ENCODE peak calls at places on chromosomes 12 and 14, in eight cellular contexts. One of them, this sample, is unnamed.

GRCh38 chr14:35533357-35534129 is 421 bp upstream of the INSM2 start:
- DNase-seq in dorsolateral prefrontal cortex: peak
- DNase-seq in fibroblast of mammary gland: peak
- DNase-seq in astrocyte of the cerebellum: peak
- DNase-seq in K562: peak
- DNase-seq in neural progenitor cell: peak
- DNase-seq in RWPE1: peak
- DNase-seq in breast epithelium: no peak
- DNase-seq in this sample: no peak

GRCh38 chr12:2003676-2004112 is 563 bp downstream of the DCP1B start:
- DNase-seq in dorsolateral prefrontal cortex: no peak
- DNase-seq in fibroblast of mammary gland: peak
- DNase-seq in astrocyte of the cerebellum: peak
- DNase-seq in K562: no peak
- DNase-seq in neural progenitor cell: no peak
- DNase-seq in RWPE1: peak
- DNase-seq in breast epithelium: no peak
- DNase-seq in this sample: no peak

GRCh38 chr12:5479761-5480160 is 47.9 kb downstream of the NTF3 start:
- DNase-seq in dorsolateral prefrontal cortex: no peak
- DNase-seq in fibroblast of mammary gland: no peak
- DNase-seq in astrocyte of the cerebellum: no peak
- DNase-seq in K562: no peak
- DNase-seq in neural progenitor cell: no peak
- DNase-seq in RWPE1: no peak
- DNase-seq in breast epithelium: no peak
- DNase-seq in this sample: no peak

GRCh38 chr12:3713483-3713882 is 39.4 kb downstream of the CRACR2A start:
- DNase-seq in dorsolateral prefrontal cortex: no peak
- DNase-seq in fibroblast of mammary gland: no peak
- DNase-seq in astrocyte of the cerebellum: no peak
- DNase-seq in K562: no peak
- DNase-seq in neural progenitor cell: no peak
- DNase-seq in RWPE1: no peak
- DNase-seq in breast epithelium: no peak
- DNase-seq in this sample: no peak

GRCh38 chr14:104434214-104435076 is 145.1 kb upstream of the C14orf180 start:
- DNase-seq in dorsolateral prefrontal cortex: peak
- DNase-seq in fibroblast of mammary gland: no peak
- DNase-seq in astrocyte of the cerebellum: no peak
- DNase-seq in K562: no peak
- DNase-seq in neural progenitor cell: no peak
- DNase-seq in RWPE1: no peak
- DNase-seq in breast epithelium: no peak
- DNase-seq in this sample: no peak

GRCh38 chr12:68981536-68981935 is 48.6 kb upstream of the CPM start:
- DNase-seq in dorsolateral prefrontal cortex: no peak
- DNase-seq in fibroblast of mammary gland: peak
- DNase-seq in astrocyte of the cerebellum: no peak
- DNase-seq in K562: no peak
- DNase-seq in neural progenitor cell: no peak
- DNase-seq in RWPE1: no peak
- DNase-seq in breast epithelium: no peak
- DNase-seq in this sample: no peak

GRCh38 chr12:107448198-107448597 is 237.4 kb upstream of the PWP1 start:
- DNase-seq in dorsolateral prefrontal cortex: no peak
- DNase-seq in fibroblast of mammary gland: peak
- DNase-seq in astrocyte of the cerebellum: no peak
- DNase-seq in K562: peak
- DNase-seq in neural progenitor cell: peak
- DNase-seq in RWPE1: no peak
- DNase-seq in breast epithelium: no peak
- DNase-seq in this sample: no peak

GRCh38 chr12:43147893-43148292 is 404.1 kb downstream of the ADAMTS20 start:
- DNase-seq in dorsolateral prefrontal cortex: no peak
- DNase-seq in fibroblast of mammary gland: peak
- DNase-seq in astrocyte of the cerebellum: no peak
- DNase-seq in K562: no peak
- DNase-seq in neural progenitor cell: no peak
- DNase-seq in RWPE1: no peak
- DNase-seq in breast epithelium: no peak
- DNase-seq in this sample: no peak

GRCh38 chr14:79724934-79725717 is 486.2 kb downstream of the DIO2 start:
- DNase-seq in dorsolateral prefrontal cortex: no peak
- DNase-seq in fibroblast of mammary gland: no peak
- DNase-seq in astrocyte of the cerebellum: no peak
- DNase-seq in K562: no peak
- DNase-seq in neural progenitor cell: no peak
- DNase-seq in RWPE1: no peak
- DNase-seq in breast epithelium: no peak
- DNase-seq in this sample: no peak

GRCh38 chr14:34368115-34368970 is 93.7 kb downstream of the SPTSSA start:
- DNase-seq in dorsolateral prefrontal cortex: no peak
- DNase-seq in fibroblast of mammary gland: peak
- DNase-seq in astrocyte of the cerebellum: no peak
- DNase-seq in K562: no peak
- DNase-seq in neural progenitor cell: no peak
- DNase-seq in RWPE1: no peak
- DNase-seq in breast epithelium: no peak
- DNase-seq in this sample: no peak

GRCh38 chr12:126338031-126338441 is 1272.8 kb downstream of the AACS start:
- DNase-seq in dorsolateral prefrontal cortex: no peak
- DNase-seq in fibroblast of mammary gland: no peak
- DNase-seq in astrocyte of the cerebellum: no peak
- DNase-seq in K562: no peak
- DNase-seq in neural progenitor cell: no peak
- DNase-seq in RWPE1: no peak
- DNase-seq in breast epithelium: no peak
- DNase-seq in this sample: no peak

GRCh38 chr12:12214635-12215131 is 52.2 kb downstream of the LRP6 start:
- DNase-seq in dorsolateral prefrontal cortex: no peak
- DNase-seq in fibroblast of mammary gland: peak
- DNase-seq in astrocyte of the cerebellum: no peak
- DNase-seq in K562: no peak
- DNase-seq in neural progenitor cell: no peak
- DNase-seq in RWPE1: peak
- DNase-seq in breast epithelium: no peak
- DNase-seq in this sample: no peak

GRCh38 chr12:53190108-53190729 is 9.5 kb upstream of the CSAD start:
- DNase-seq in dorsolateral prefrontal cortex: no peak
- DNase-seq in fibroblast of mammary gland: peak
- DNase-seq in astrocyte of the cerebellum: peak
- DNase-seq in K562: peak
- DNase-seq in neural progenitor cell: peak
- DNase-seq in RWPE1: peak
- DNase-seq in breast epithelium: no peak
- DNase-seq in this sample: no peak

GRCh38 chr12:104410786-104411185 is 46.0 kb upstream of the CHST11 start:
- DNase-seq in dorsolateral prefrontal cortex: no peak
- DNase-seq in fibroblast of mammary gland: peak
- DNase-seq in astrocyte of the cerebellum: no peak
- DNase-seq in K562: no peak
- DNase-seq in neural progenitor cell: no peak
- DNase-seq in RWPE1: no peak
- DNase-seq in breast epithelium: no peak
- DNase-seq in this sample: no peak

GRCh38 chr14:23559010-23559920 is 3.2 kb downstream of the THTPA start:
- DNase-seq in dorsolateral prefrontal cortex: no peak
- DNase-seq in fibroblast of mammary gland: peak
- DNase-seq in astrocyte of the cerebellum: no peak
- DNase-seq in K562: peak
- DNase-seq in neural progenitor cell: peak
- DNase-seq in RWPE1: peak
- DNase-seq in breast epithelium: no peak
- DNase-seq in this sample: peak

GRCh38 chr14:93234798-93235197 is 27.7 kb downstream of the UBR7 start:
- DNase-seq in dorsolateral prefrontal cortex: peak
- DNase-seq in fibroblast of mammary gland: peak
- DNase-seq in astrocyte of the cerebellum: peak
- DNase-seq in K562: no peak
- DNase-seq in neural progenitor cell: peak
- DNase-seq in RWPE1: peak
- DNase-seq in breast epithelium: no peak
- DNase-seq in this sample: no peak

GRCh38 chr12:14949631-14950030 is 11.3 kb upstream of the ERP27 start:
- DNase-seq in dorsolateral prefrontal cortex: no peak
- DNase-seq in fibroblast of mammary gland: no peak
- DNase-seq in astrocyte of the cerebellum: no peak
- DNase-seq in K562: no peak
- DNase-seq in neural progenitor cell: no peak
- DNase-seq in RWPE1: no peak
- DNase-seq in breast epithelium: no peak
- DNase-seq in this sample: no peak

GRCh38 chr14:93146119-93146518 is 30.4 kb upstream of the ITPK1 start:
- DNase-seq in dorsolateral prefrontal cortex: no peak
- DNase-seq in fibroblast of mammary gland: no peak
- DNase-seq in astrocyte of the cerebellum: no peak
- DNase-seq in K562: no peak
- DNase-seq in neural progenitor cell: no peak
- DNase-seq in RWPE1: no peak
- DNase-seq in breast epithelium: no peak
- DNase-seq in this sample: no peak

GRCh38 chr12:42862055-42862454 is 272.5 kb upstream of the PRICKLE1 start:
- DNase-seq in dorsolateral prefrontal cortex: no peak
- DNase-seq in fibroblast of mammary gland: no peak
- DNase-seq in astrocyte of the cerebellum: peak
- DNase-seq in K562: no peak
- DNase-seq in neural progenitor cell: no peak
- DNase-seq in RWPE1: no peak
- DNase-seq in breast epithelium: no peak
- DNase-seq in this sample: no peak

GRCh38 chr14:70742316-70742715 is 67.0 kb downstream of the MAP3K9 start:
- DNase-seq in dorsolateral prefrontal cortex: no peak
- DNase-seq in fibroblast of mammary gland: no peak
- DNase-seq in astrocyte of the cerebellum: no peak
- DNase-seq in K562: no peak
- DNase-seq in neural progenitor cell: no peak
- DNase-seq in RWPE1: no peak
- DNase-seq in breast epithelium: no peak
- DNase-seq in this sample: no peak

GRCh38 chr12:42325776-42326465 is at the start of the genes PPHLN1 and ZCRB1:
- DNase-seq in dorsolateral prefrontal cortex: peak
- DNase-seq in fibroblast of mammary gland: peak
- DNase-seq in astrocyte of the cerebellum: peak
- DNase-seq in K562: peak
- DNase-seq in neural progenitor cell: peak
- DNase-seq in RWPE1: peak
- DNase-seq in breast epithelium: peak
- DNase-seq in this sample: peak

DNA sequence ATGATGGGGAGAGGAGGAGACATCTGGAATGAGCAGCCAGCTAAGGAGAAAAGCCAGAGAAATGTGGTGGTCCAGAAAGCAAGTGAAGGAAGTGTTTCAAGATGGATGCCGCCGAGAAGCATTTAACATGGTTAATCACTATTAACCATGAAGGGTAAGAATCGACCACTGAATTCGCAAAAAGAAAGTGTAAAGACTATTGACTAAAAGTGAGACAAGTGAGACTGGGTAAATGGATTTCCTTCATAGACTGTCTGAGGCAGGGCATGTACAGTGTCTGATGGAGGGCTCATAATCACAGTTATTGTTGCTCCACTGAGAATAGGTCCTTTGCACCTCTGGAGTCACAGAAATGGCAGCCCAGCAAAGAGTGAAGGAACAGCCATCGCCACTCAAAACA is 25.3 kb upstream of the CLMN start:
- DNase-seq in dorsolateral prefrontal cortex: no peak
- DNase-seq in fibroblast of mammary gland: no peak
- DNase-seq in astrocyte of the cerebellum: no peak
- DNase-seq in K562: no peak
- DNase-seq in neural progenitor cell: no peak
- DNase-seq in RWPE1: no peak
- DNase-seq in breast epithelium: no peak
- DNase-seq in this sample: no peak
- TF ChIP-seq CTCF in dorsolateral prefrontal cortex: no peak
- TF ChIP-seq CTCF in fibroblast of mammary gland: no peak
- TF ChIP-seq CTCF in astrocyte of the cerebellum: no peak
- TF ChIP-seq CTCF in K562: no peak
- TF ChIP-seq CTCF in neural progenitor cell: no peak
- TF ChIP-seq CTCF in RWPE1: no peak
- TF ChIP-seq CTCF in breast epithelium: no peak
- TF ChIP-seq CTCF in this sample: no peak

GRCh38 chr12:44961887-44962286 is 85.8 kb upstream of the NELL2 start:
- DNase-seq in dorsolateral prefrontal cortex: no peak
- DNase-seq in fibroblast of mammary gland: no peak
- DNase-seq in astrocyte of the cerebellum: no peak
- DNase-seq in K562: no peak
- DNase-seq in neural progenitor cell: no peak
- DNase-seq in RWPE1: no peak
- DNase-seq in breast epithelium: no peak
- DNase-seq in this sample: no peak

GRCh38 chr12:44960423-44960822 is 84.3 kb upstream of the NELL2 start:
- DNase-seq in dorsolateral prefrontal cortex: no peak
- DNase-seq in fibroblast of mammary gland: no peak
- DNase-seq in astrocyte of the cerebellum: no peak
- DNase-seq in K562: no peak
- DNase-seq in neural progenitor cell: no peak
- DNase-seq in RWPE1: no peak
- DNase-seq in breast epithelium: no peak
- DNase-seq in this sample: no peak

GRCh38 chr12:44960856-44961255 is 84.7 kb upstream of the NELL2 start:
- DNase-seq in dorsolateral prefrontal cortex: no peak
- DNase-seq in fibroblast of mammary gland: no peak
- DNase-seq in astrocyte of the cerebellum: no peak
- DNase-seq in K562: no peak
- DNase-seq in neural progenitor cell: peak
- DNase-seq in RWPE1: no peak
- DNase-seq in breast epithelium: no peak
- DNase-seq in this sample: no peak
- TF ChIP-seq CTCF in dorsolateral prefrontal cortex: no peak
- TF ChIP-seq CTCF in fibroblast of mammary gland: no peak
- TF ChIP-seq CTCF in astrocyte of the cerebellum: no peak
- TF ChIP-seq CTCF in K562: no peak
- TF ChIP-seq CTCF in neural progenitor cell: peak
- TF ChIP-seq CTCF in RWPE1: no peak
- TF ChIP-seq CTCF in breast epithelium: no peak
- TF ChIP-seq CTCF in this sample: no peak

GRCh38 chr12:62003217-62003616 is 257.0 kb upstream of the USP15 start:
- DNase-seq in dorsolateral prefrontal cortex: no peak
- DNase-seq in fibroblast of mammary gland: no peak
- DNase-seq in astrocyte of the cerebellum: no peak
- DNase-seq in K562: no peak
- DNase-seq in neural progenitor cell: no peak
- DNase-seq in RWPE1: no peak
- DNase-seq in breast epithelium: no peak
- DNase-seq in this sample: no peak
- TF ChIP-seq CTCF in dorsolateral prefrontal cortex: no peak
- TF ChIP-seq CTCF in fibroblast of mammary gland: no peak
- TF ChIP-seq CTCF in astrocyte of the cerebellum: no peak
- TF ChIP-seq CTCF in K562: no peak
- TF ChIP-seq CTCF in neural progenitor cell: no peak
- TF ChIP-seq CTCF in RWPE1: no peak
- TF ChIP-seq CTCF in breast epithelium: no peak
- TF ChIP-seq CTCF in this sample: no peak

DNA sequence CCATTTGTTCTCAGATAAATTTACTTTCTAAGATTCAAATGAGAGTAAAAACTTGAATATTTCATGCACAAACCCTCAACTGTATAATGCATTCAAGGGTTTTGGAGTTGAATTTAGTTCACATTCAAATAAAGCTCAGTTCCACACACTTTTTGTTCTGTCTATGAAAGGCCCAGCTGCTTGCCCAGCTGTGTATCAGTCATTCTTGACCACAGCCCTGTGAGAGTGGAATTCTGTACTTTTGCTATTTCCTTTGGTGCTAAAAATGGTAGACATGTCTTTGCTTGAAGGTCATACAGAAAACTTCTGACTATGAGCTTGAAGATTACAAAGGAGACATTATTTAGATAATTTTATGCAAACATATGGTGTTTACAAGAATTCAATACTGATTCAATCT is 110.4 kb downstream of the KCNC2 start:
- DNase-seq in dorsolateral prefrontal cortex: no peak
- DNase-seq in fibroblast of mammary gland: no peak
- DNase-seq in astrocyte of the cerebellum: no peak
- DNase-seq in K562: no peak
- DNase-seq in neural progenitor cell: no peak
- DNase-seq in RWPE1: no peak
- DNase-seq in breast epithelium: no peak
- DNase-seq in this sample: no peak
- TF ChIP-seq CTCF in dorsolateral prefrontal cortex: no peak
- TF ChIP-seq CTCF in fibroblast of mammary gland: no peak
- TF ChIP-seq CTCF in astrocyte of the cerebellum: no peak
- TF ChIP-seq CTCF in K562: no peak
- TF ChIP-seq CTCF in neural progenitor cell: no peak
- TF ChIP-seq CTCF in RWPE1: no peak
- TF ChIP-seq CTCF in breast epithelium: no peak
- TF ChIP-seq CTCF in this sample: no peak